ENCODE peak calls at places on chromosome 16, in five cellular contexts. K is stimulated activated CD8-positive, alpha-beta memory T cell treated with anti-CD3 and anti-CD28 coated beads, Interleukin-15, amount 100 ng/mL, for 24 hours; B is spleen; H is posterior cingulate gyrus; T is posterior vena cava. A is an unnamed sample.

GRCh38 chr16:14202697-14203096 is 131.6 kb downstream of the MRTFB start:
- DNase-seq in K (no peak), B (no peak), H (no peak), T (no peak), A (no peak)

GRCh38 chr16:62963846-62964245 is 927.6 kb upstream of the CDH8 start:
- DNase-seq in K (no peak), B (no peak), H (no peak), T (no peak), A (no peak)

GRCh38 chr16:63323055-63323454 is 1286.8 kb upstream of the CDH8 start:
- DNase-seq in K (no peak), B (no peak), H (no peak), T (no peak), A (no peak)

GRCh38 chr16:81221731-81222130 is 16.8 kb upstream of the BCO1 start:
- DNase-seq in K (no peak), B (no peak), H (no peak), T (no peak), A (no peak)

GRCh38 chr16:22008215-22009142 is 568 bp downstream of the MOSMO start:
- DNase-seq in K (no peak), B (peak; percentile 86), H (peak; percentile 48), T (peak; percentile 85), A (peak; percentile 69)

GRCh38 chr16:10150906-10151305 is 31.3 kb downstream of the GRIN2A start:
- DNase-seq in K (no peak), B (no peak), H (no peak), T (no peak), A (no peak)

GRCh38 chr16:46982335-46982734 is 8.9 kb upstream of the DNAJA2 start:
- DNase-seq in K (no peak), B (no peak), H (no peak), T (no peak), A (no peak)

GRCh38 chr16:70495425-70496182 is 27.8 kb downstream of the COG4 start:
- DNase-seq in K (no peak), B (no peak), H (peak; percentile 46), T (peak; percentile 46), A (no peak)

GRCh38 chr16:87802670-87803069 is 36.9 kb upstream of the KLHDC4 start:
- DNase-seq in K (no peak), B (no peak), H (no peak), T (no peak), A (no peak)

GRCh38 chr16:84700518-84701277 is 898 bp downstream of the USP10 start:
- DNase-seq in K (no peak), B (no peak), H (no peak), T (no peak), A (peak; percentile 77)

GRCh38 chr16:56400458-56400857 is 24.9 kb downstream of the AMFR start:
- DNase-seq in K (no peak), B (no peak), H (no peak), T (no peak), A (no peak)

GRCh38 chr16:28492511-28492910 is 637 bp upstream of the CLN3 start:
- DNase-seq in K (no peak), B (no peak), H (no peak), T (no peak), A (no peak)

GRCh38 chr16:17685445-17685844 is 214.7 kb upstream of the XYLT1 start:
- DNase-seq in K (no peak), B (no peak), H (no peak), T (no peak), A (no peak)

GRCh38 chr16:74622005-74622404 is 15.1 kb upstream of the GLG1 start:
- DNase-seq in K (no peak), B (no peak), H (no peak), T (no peak), A (no peak)

GRCh38 chr16:57621521-57622268 is 6.7 kb upstream of the ADGRG1 start:
- DNase-seq in K (no peak), B (peak; percentile 66), H (no peak), T (peak; percentile 64), A (no peak)

GRCh38 chr16:75244225-75244792 is 7.1 kb downstream of the BCAR1 start:
- DNase-seq in K (no peak), B (no peak), H (no peak), T (no peak), A (no peak)

GRCh38 chr16:46812781-46813555 is 18.0 kb downstream of the C16orf87 start:
- DNase-seq in K (no peak), B (no peak), H (no peak), T (no peak), A (no peak)

GRCh38 chr16:26672206-26672605 is 394.5 kb upstream of the C16orf82 start:
- DNase-seq in K (no peak), B (no peak), H (no peak), T (no peak), A (peak; percentile 67)

GRCh38 chr16:10609410-10609774 is 29.0 kb upstream of the EMP2 start:
- DNase-seq in K (no peak), B (no peak), H (no peak), T (no peak), A (no peak)

GRCh38 chr16:71564377-71564967 is 12.4 kb downstream of the TAT start:
- DNase-seq in K (no peak), B (no peak), H (no peak), T (no peak), A (no peak)

GRCh38 chr16:31286421-31287032 is 26.8 kb downstream of the ITGAM start:
- DNase-seq in K (no peak), B (no peak), H (no peak), T (no peak), A (no peak)

GRCh38 chr16:24075929-24076716 is 180.0 kb upstream of the CACNG3 start:
- DNase-seq in K (no peak), B (no peak), H (peak; percentile 22), T (no peak), A (no peak)

GRCh38 chr16:11297492-11298142 is 16.5 kb upstream of the PRM1 start:
- DNase-seq in K (peak; percentile 17), B (peak; percentile 96), H (peak; percentile 74), T (peak; percentile 86), A (peak; percentile 85)

GRCh38 chr16:49649013-49649785 is 206.7 kb downstream of the ZNF423 start:
- DNase-seq in K (no peak), B (no peak), H (no peak), T (peak; percentile 65), A (no peak)

GRCh38 chr16:86823895-86824671 is 245.7 kb downstream of the FOXL1 start:
- DNase-seq in K (no peak), B (peak; percentile 36), H (peak; percentile 15), T (no peak), A (peak; percentile 44)

GRCh38 chr16:59633996-59634579 is 900.0 kb upstream of the GOT2 start:
- DNase-seq in K (no peak), B (no peak), H (no peak), T (no peak), A (no peak)

GRCh38 chr16:66603537-66604375 is 748 bp upstream of the CMTM3 start:
- DNase-seq in K (peak; percentile 22), B (peak; percentile 92), H (no peak), T (peak; percentile 91), A (peak; percentile 89)

GRCh38 chr16:70688266-70688742 is 2.5 kb upstream of the MTSS2 start:
- DNase-seq in K (no peak), B (peak; percentile 73), H (peak; percentile 86), T (no peak), A (no peak)

GRCh38 chr16:71230122-71230845 is at the start of gene HYDIN:
- DNase-seq in K (no peak), B (no peak), H (peak; percentile 81), T (no peak), A (no peak)

GRCh38 chr16:66266436-66267286 is 99.8 kb upstream of the CDH5 start:
- DNase-seq in K (no peak), B (no peak), H (no peak), T (peak; percentile 90), A (no peak)

GRCh38 chr16:67579686-67580085 is 17.4 kb downstream of the CTCF start:
- DNase-seq in K (no peak), B (no peak), H (no peak), T (no peak), A (peak; percentile 3)

A was measured in activated effector memory CD4-positive, alpha-beta T cell treated with anti-CD3 and anti-CD28 coated beads, Interleukin-2, amount 50 U/mL, for 16 hours.